ENCODE peak calls at places on chromosome 16, in four cellular contexts. Z is GM12878, G is H1, R is HepG2. J is an unnamed sample.

GRCh38 chr16:89210904-89211515 is 6.5 kb upstream of the ZNF778 start:
- DNase-seq in R (no peak), Z (no peak), G (no peak), J (peak)

GRCh38 chr16:21702259-21702658 is 38.5 kb downstream of the OTOA start:
- DNase-seq in G (no peak), Z (no peak), R (no peak), J (no peak)

GRCh38 chr16:89123831-89124100 is 30.1 kb downstream of the ACSF3 start:
- DNase-seq in R (no peak), G (no peak), Z (no peak), J (no peak)

GRCh38 chr16:73000020-73000906 is 47.7 kb downstream of the ZFHX3 start:
- DNase-seq in R (peak), Z (no peak), G (no peak), J (no peak)

GRCh38 chr16:56190903-56191806 is at the start of gene GNAO1:
- DNase-seq in R (no peak), G (peak), Z (no peak), J (peak)

GRCh38 chr16:86846136-86846535 is 267.8 kb downstream of the FOXL1 start:
- DNase-seq in G (no peak), Z (no peak), R (no peak), J (no peak)

GRCh38 chr16:53515259-53515658 is 12.2 kb upstream of the AKTIP start:
- DNase-seq in Z (no peak), G (no peak), R (no peak), J (no peak)

GRCh38 chr16:57533618-57534336 is 2.6 kb downstream of the CCDC102A start:
- DNase-seq in R (no peak), Z (no peak), G (peak), J (peak)

GRCh38 chr16:9965079-9965478 is 217.1 kb downstream of the GRIN2A start:
- DNase-seq in G (no peak), R (no peak), Z (no peak), J (no peak)

GRCh38 chr16:54812229-54812628 is 118.4 kb upstream of the IRX5 start:
- DNase-seq in R (peak), G (no peak), Z (no peak), J (no peak)

GRCh38 chr16:10688726-10689125 is 6.0 kb downstream of the TEKT5 start:
- DNase-seq in R (no peak), G (no peak), Z (no peak), J (no peak)

GRCh38 chr16:77888786-77889185 is 100.4 kb downstream of the VAT1L start:
- DNase-seq in R (no peak), G (no peak), Z (no peak), J (no peak)

GRCh38 chr16:28548306-28548802 is 5.4 kb upstream of the SGF29 start:
- DNase-seq in G (no peak), Z (no peak), R (no peak), J (no peak)

GRCh38 chr16:17340804-17341203 is 130.0 kb downstream of the XYLT1 start:
- DNase-seq in Z (no peak), G (no peak), R (no peak), J (no peak)

GRCh38 chr16:56669005-56669839 is at the start of gene MT1H:
- DNase-seq in R (no peak), Z (no peak), G (peak), J (no peak)

GRCh38 chr16:4517812-4518211 is 20.8 kb downstream of the CDIP1 start:
- DNase-seq in R (peak), Z (no peak), G (peak), J (peak)

GRCh38 chr16:9955677-9956076 is 226.6 kb downstream of the GRIN2A start:
- DNase-seq in G (no peak), Z (no peak), R (no peak), J (no peak)

GRCh38 chr16:50602531-50603205 is 54.5 kb downstream of the NKD1 start:
- DNase-seq in R (no peak), Z (no peak), G (no peak), J (no peak)

GRCh38 chr16:88069397-88070168 is 118.3 kb downstream of the BANP start:
- DNase-seq in Z (peak), G (no peak), R (no peak), J (no peak)

GRCh38 chr16:64910351-64910750 is 211.5 kb downstream of the CDH11 start:
- DNase-seq in R (no peak), G (no peak), Z (no peak), J (no peak)

DNA sequence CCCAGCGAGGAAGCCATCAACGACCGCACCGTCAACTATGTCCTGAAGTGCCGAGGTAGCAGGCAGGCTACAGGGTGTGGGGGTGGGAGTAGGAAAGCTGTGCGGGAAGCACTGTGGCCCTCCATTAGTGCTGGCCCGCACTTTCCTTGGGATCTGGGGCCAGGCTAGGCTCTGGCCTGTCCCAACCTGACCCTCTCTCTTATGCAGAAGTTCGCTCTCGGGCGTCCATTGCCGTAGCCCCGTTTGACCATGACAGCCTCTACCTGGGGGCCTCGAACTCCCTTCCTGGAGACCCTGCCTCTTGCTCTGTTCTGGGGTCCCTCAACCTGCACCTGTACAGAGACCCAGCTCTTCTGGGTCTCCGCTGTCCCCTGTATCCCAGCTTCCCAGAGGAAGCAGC is 8.6 kb downstream of the PLEKHG4 start:
- DNase-seq in R (no peak), Z (no peak), G (no peak), J (no peak)
- TF ChIP-seq TCF12 in R (no peak), Z (no peak), G (no peak), J (no peak)

GRCh38 chr16:1791256-1791942 is 2.1 kb downstream of the IGFALS start:
- DNase-seq in Z (no peak), R (no peak), G (no peak), J (no peak)
- TF ChIP-seq TAF1 in Z (no peak), R (no peak), G (no peak), J (no peak)

GRCh38 chr16:84728853-84729424 is 29.1 kb downstream of the USP10 start:
- DNase-seq in R (no peak), Z (no peak), G (peak), J (no peak)

GRCh38 chr16:84726670-84727467 is 27.1 kb downstream of the USP10 start:
- DNase-seq in Z (peak), R (peak), G (peak), J (no peak)

GRCh38 chr16:84726079-84726669 is 26.4 kb downstream of the USP10 start:
- DNase-seq in Z (no peak), G (peak), R (peak), J (peak)

GRCh38 chr16:84724619-84725307 is 25.0 kb downstream of the USP10 start:
- DNase-seq in G (no peak), Z (no peak), R (no peak), J (no peak)

DNA sequence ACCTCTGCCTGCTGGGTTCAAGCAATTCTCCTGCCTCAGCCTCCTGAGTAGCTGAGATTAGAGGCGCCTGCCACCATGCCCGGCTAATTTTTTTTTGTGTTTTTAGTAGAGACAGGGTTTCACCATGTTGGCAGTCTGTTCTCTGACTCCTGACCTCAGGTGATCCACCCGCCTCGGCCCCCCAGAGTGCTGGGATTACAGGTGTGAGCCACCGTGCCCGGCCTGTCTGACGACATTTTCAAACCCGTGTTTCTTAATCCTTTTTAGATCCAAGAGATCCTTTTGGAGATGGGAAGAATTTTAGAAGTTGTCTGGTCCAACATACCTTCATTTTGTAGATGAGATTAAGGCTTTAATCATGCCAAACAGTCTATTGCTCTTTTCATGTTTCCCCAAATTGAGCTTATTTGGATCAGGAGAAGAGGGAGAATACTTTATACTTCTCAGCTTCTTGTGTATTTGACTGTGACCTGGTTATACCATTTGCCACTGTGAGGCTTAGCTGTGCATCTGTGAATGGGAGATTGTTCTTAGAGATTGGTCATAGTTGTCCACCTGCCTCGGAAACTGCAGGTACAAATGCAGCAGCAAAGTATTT is 25.8 kb downstream of the USP10 start:
- DNase-seq in G (no peak), Z (no peak), R (no peak), J (no peak)
- H3K4me2 ChIP-seq in G (peak), Z (peak), R (peak), J (no peak)

GRCh38 chr16:31063495-31063842 is 10.6 kb downstream of the ZNF668 start:
- DNase-seq in G (no peak), Z (no peak), R (no peak), J (no peak)

GRCh38 chr16:31063843-31064611 is 10.0 kb downstream of the ZNF668 start:
- DNase-seq in R (no peak), G (no peak), Z (no peak), J (no peak)

GRCh38 chr16:31061813-31062440 is 12.1 kb downstream of the ZNF668 start:
- DNase-seq in G (no peak), Z (no peak), R (no peak), J (no peak)

GRCh38 chr16:31067342-31067741 is 6.7 kb downstream of the ZNF668 start:
- DNase-seq in Z (no peak), G (no peak), R (no peak), J (no peak)

DNA sequence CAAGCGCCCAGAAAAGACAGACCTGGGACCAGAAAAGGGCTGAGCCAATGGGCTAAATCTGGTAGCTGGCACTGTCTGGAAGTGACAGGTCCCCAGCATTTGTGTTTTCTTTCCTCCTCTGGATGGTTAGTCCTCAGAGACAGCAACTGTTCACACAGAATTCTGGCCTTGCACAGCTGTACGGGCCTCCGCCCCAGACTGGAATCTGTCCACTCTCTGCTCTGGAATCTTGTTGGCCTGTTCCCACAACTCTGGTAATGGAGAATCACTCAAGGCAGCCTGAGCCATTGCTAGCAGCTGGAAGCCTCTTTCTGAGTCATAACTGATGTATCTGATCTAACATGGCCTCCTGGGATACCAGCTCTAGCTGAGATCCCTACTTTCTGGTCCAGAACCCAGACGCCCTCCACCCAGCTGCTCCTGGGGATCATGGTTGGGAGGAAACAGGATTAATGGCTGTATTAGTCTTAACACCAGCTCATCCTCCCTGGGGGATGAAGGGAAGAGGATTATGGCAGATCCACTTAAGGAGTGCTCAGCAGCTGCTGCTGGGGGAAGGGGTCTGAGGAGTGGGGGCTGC is 9.1 kb downstream of the ZNF668 start:
- DNase-seq in R (no peak), Z (no peak), G (no peak), J (no peak)
- TF ChIP-seq TCF12 in R (no peak), Z (no peak), G (no peak), J (peak)

GRCh38 chr16:85557083-85557975 is 55.8 kb upstream of the GSE1 start:
- DNase-seq in R (peak), G (peak), Z (no peak), J (peak)
- TF ChIP-seq TAF1 in R (peak), G (peak), Z (no peak), J (no peak)

GRCh38 chr16:74775255-74775654 is 635 bp upstream of the FA2H start:
- DNase-seq in G (no peak), Z (no peak), R (no peak), J (no peak)
- H3K4me2 ChIP-seq in G (peak), Z (peak), R (peak), J (peak)

DNA sequence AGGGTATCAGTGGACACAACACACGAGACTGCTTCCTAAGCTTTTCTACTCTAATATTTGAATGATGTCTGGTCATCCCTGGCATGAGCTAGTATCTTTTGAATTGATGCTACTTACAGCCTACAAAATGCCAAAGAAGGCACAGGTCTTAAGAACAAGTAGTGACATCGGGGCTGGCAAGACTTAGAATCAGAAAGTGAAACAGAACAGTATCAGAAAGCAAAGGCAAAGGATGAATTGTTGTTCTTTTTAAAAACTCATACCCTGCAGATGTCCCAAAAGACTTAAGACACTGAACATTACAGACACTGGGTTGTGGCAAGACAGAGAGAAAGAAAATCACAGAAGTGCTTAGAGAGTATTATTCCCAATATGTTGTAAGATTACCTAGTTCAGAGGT is 12.7 kb downstream of the ZNF19 start:
- DNase-seq in G (no peak), R (no peak), Z (no peak), J (no peak)
- TF ChIP-seq TCF12 in G (no peak), R (no peak), Z (no peak), J (no peak)

GRCh38 chr16:79008036-79008868 is 592.3 kb downstream of the MAF start:
- DNase-seq in G (no peak), R (no peak), Z (no peak), J (no peak)

GRCh38 chr16:79011282-79011681 is 589.3 kb downstream of the MAF start:
- DNase-seq in Z (no peak), G (no peak), R (no peak), J (no peak)

GRCh38 chr16:79007614-79008013 is 592.9 kb downstream of the MAF start:
- DNase-seq in R (no peak), Z (no peak), G (no peak), J (no peak)

GRCh38 chr16:79008869-79009179 is 591.7 kb downstream of the MAF start:
- DNase-seq in Z (no peak), G (no peak), R (no peak), J (no peak)

GRCh38 chr16:79009911-79010310 is 590.6 kb downstream of the MAF start:
- DNase-seq in G (no peak), R (no peak), Z (no peak), J (no peak)
- TF ChIP-seq TAF1 in G (no peak), R (no peak), Z (no peak), J (no peak)

GRCh38 chr16:2027024-2028010 is 615 bp downstream of the NHERF2 start:
- DNase-seq in G (peak), Z (no peak), R (peak), J (peak)
- H3K4me2 ChIP-seq in G (peak), Z (peak), R (peak), J (peak)

GRCh38 chr16:85673529-85674417 is 15.0 kb downstream of the GINS2 start:
- DNase-seq in R (no peak), G (no peak), Z (no peak), J (peak)
- TF ChIP-seq TCF12 in R (no peak), G (no peak), Z (no peak), J (peak)

J was measured in SK-N-SH.